ENCODE peak calls at places on chromosome 11, in ten cellular contexts. F, E, X, U, M, Z, I, D, R and W are unnamed samples.

GRCh38 chr11:67270256-67271211 is 4.3 kb downstream of the GRK2 start:
- DNase-seq in F (peak; percentile 48), E (no peak), X (no peak), U (no peak), M (peak; percentile 74), Z (no peak), I (peak; percentile 86), D (no peak), R (no peak), W (no peak)

GRCh38 chr11:122976734-122977454 is 4.7 kb downstream of the BSX start:
- DNase-seq in F (no peak), E (no peak), X (no peak), U (no peak), M (no peak), Z (no peak), I (no peak), D (no peak), R (no peak), W (peak; percentile 10)

GRCh38 chr11:83726316-83726715 is 440.1 kb upstream of the CCDC90B start:
- DNase-seq in F (no peak), E (no peak), X (no peak), U (no peak), M (no peak), Z (no peak), I (no peak), D (no peak), R (no peak), W (no peak)

GRCh38 chr11:124724854-124725718 is 14.7 kb upstream of the NRGN start:
- DNase-seq in F (no peak), E (no peak), X (no peak), U (no peak), M (no peak), Z (no peak), I (peak; percentile 71), D (no peak), R (no peak), W (no peak)

GRCh38 chr11:33670250-33671011 is 30.2 kb downstream of the C11orf91 start:
- DNase-seq in F (peak; percentile 50), E (no peak), X (no peak), U (no peak), M (no peak), Z (no peak), I (no peak), D (no peak), R (peak; percentile 66), W (peak; percentile 63)

GRCh38 chr11:2584812-2585565 is 114.8 kb downstream of the KCNQ1OT1 start:
- DNase-seq in F (no peak), E (no peak), X (no peak), U (no peak), M (no peak), Z (no peak), I (no peak), D (no peak), R (peak; percentile 2), W (peak; percentile 2)

GRCh38 chr11:129695543-129696308 is 119.9 kb upstream of the TMEM45B start:
- DNase-seq in F (peak; percentile 68), E (peak; percentile 70), X (peak; percentile 40), U (peak; percentile 14), M (peak; percentile 23), Z (peak; percentile 55), I (peak; percentile 27), D (no peak), R (peak; percentile 31), W (peak; percentile 61)

GRCh38 chr11:64122411-64123101 is 43.4 kb downstream of the MACROD1 start:
- DNase-seq in F (no peak), E (no peak), X (no peak), U (no peak), M (no peak), Z (no peak), I (no peak), D (no peak), R (no peak), W (no peak)

GRCh38 chr11:9351321-9351881 is 33.1 kb upstream of the IPO7 start:
- DNase-seq in F (no peak), E (no peak), X (no peak), U (no peak), M (peak; percentile 16), Z (no peak), I (no peak), D (no peak), R (no peak), W (no peak)

GRCh38 chr11:84829162-84829561 is 798.0 kb downstream of the DLG2 start:
- DNase-seq in F (peak; percentile 58), E (no peak), X (no peak), U (no peak), M (no peak), Z (no peak), I (no peak), D (no peak), R (no peak), W (no peak)

GRCh38 chr11:65553301-65554001 is 4.7 kb downstream of the LTBP3 start:
- DNase-seq in F (no peak), E (no peak), X (no peak), U (no peak), M (no peak), Z (peak; percentile 46), I (no peak), D (peak; percentile 69), R (no peak), W (no peak)

GRCh38 chr11:131609317-131609716 is 238.9 kb downstream of the NTM start:
- DNase-seq in F (no peak), E (no peak), X (no peak), U (no peak), M (no peak), Z (no peak), I (peak; percentile 28), D (no peak), R (peak; percentile 57), W (peak; percentile 90)

GRCh38 chr11:72189448-72190250 is 2.3 kb upstream of the FOLR1 start:
- DNase-seq in F (no peak), E (no peak), X (no peak), U (no peak), M (peak; percentile 8), Z (no peak), I (no peak), D (no peak), R (no peak), W (peak; percentile 32)

GRCh38 chr11:128349650-128350296 is 237.6 kb downstream of the ETS1 start:
- DNase-seq in F (no peak), E (no peak), X (no peak), U (no peak), M (no peak), Z (no peak), I (no peak), D (no peak), R (no peak), W (no peak)

GRCh38 chr11:64759722-64760719 is at the start of gene PYGM:
- DNase-seq in F (no peak), E (no peak), X (no peak), U (no peak), M (peak; percentile 87), Z (no peak), I (no peak), D (no peak), R (peak; percentile 16), W (no peak)

GRCh38 chr11:130181295-130182272 is 22.0 kb downstream of the ST14 start:
- DNase-seq in F (peak; percentile 91), E (no peak), X (no peak), U (peak; percentile 35), M (peak; percentile 23), Z (no peak), I (no peak), D (peak; percentile 50), R (peak; percentile 84), W (peak; percentile 88)

GRCh38 chr11:123357990-123358827 is 71.9 kb upstream of the GRAMD1B start:
- DNase-seq in F (peak; percentile 16), E (no peak), X (no peak), U (no peak), M (no peak), Z (no peak), I (no peak), D (no peak), R (no peak), W (peak; percentile 67)

GRCh38 chr11:110095554-110095953 is 2.4 kb downstream of the ZC3H12C start:
- DNase-seq in F (peak; percentile 87), E (no peak), X (no peak), U (no peak), M (no peak), Z (no peak), I (no peak), D (no peak), R (no peak), W (no peak)

GRCh38 chr11:56706486-56706885 is 7.6 kb downstream of the OR9G1 start:
- DNase-seq in F (peak; percentile 60), E (no peak), X (no peak), U (no peak), M (no peak), Z (no peak), I (no peak), D (no peak), R (no peak), W (no peak)